ENCODE peak calls at places on chromosome 5, in ten cellular contexts. One of them, this sample, is unnamed. For H3K4me1, the result is how much of the 10 kb centered on the place peaks cover.

GRCh38 chr5:93579561-93580386 is 1.2 kb downstream of the NR2F1-AS1 start:
- DNase-seq in PC-9: peak
- DNase-seq in GM23338: peak
- DNase-seq in fibroblast of lung: peak
- DNase-seq in HAP-1: peak
- DNase-seq in mucosa of descending colon: peak
- DNase-seq in mammary epithelial cell: peak
- DNase-seq in BE2C: peak
- DNase-seq in A549: peak
- DNase-seq in iPS DF 6.9: no peak
- DNase-seq in this sample: peak

GRCh38 chr5:140402258-140403074 is 833 bp downstream of the ANKHD1 start:
- DNase-seq in BE2C: peak
- DNase-seq in A549: peak
- DNase-seq in mucosa of descending colon: peak
- DNase-seq in fibroblast of lung: peak
- DNase-seq in HAP-1: peak
- DNase-seq in GM23338: peak
- DNase-seq in iPS DF 6.9: no peak
- DNase-seq in mammary epithelial cell: peak
- DNase-seq in PC-9: peak
- DNase-seq in this sample: peak

GRCh38 chr5:96509313-96509712 is 76.3 kb upstream of the PCSK1 start:
- DNase-seq in A549: peak
- DNase-seq in BE2C: no peak
- DNase-seq in fibroblast of lung: peak
- DNase-seq in mucosa of descending colon: no peak
- DNase-seq in HAP-1: no peak
- DNase-seq in GM23338: no peak
- DNase-seq in mammary epithelial cell: peak
- DNase-seq in PC-9: no peak
- DNase-seq in iPS DF 6.9: no peak
- DNase-seq in this sample: no peak

GRCh38 chr5:171123417-171123816 is 185.6 kb upstream of the TLX3 start:
- DNase-seq in A549: no peak
- DNase-seq in iPS DF 6.9: no peak
- DNase-seq in fibroblast of lung: no peak
- DNase-seq in mucosa of descending colon: no peak
- DNase-seq in GM23338: no peak
- DNase-seq in BE2C: no peak
- DNase-seq in PC-9: no peak
- DNase-seq in mammary epithelial cell: no peak
- DNase-seq in HAP-1: no peak
- DNase-seq in this sample: no peak

GRCh38 chr5:143247134-143247815 is 156.2 kb downstream of the NR3C1 start:
- DNase-seq in fibroblast of lung: no peak
- DNase-seq in mammary epithelial cell: no peak
- DNase-seq in mucosa of descending colon: no peak
- DNase-seq in BE2C: no peak
- DNase-seq in iPS DF 6.9: no peak
- DNase-seq in GM23338: no peak
- DNase-seq in A549: no peak
- DNase-seq in PC-9: no peak
- DNase-seq in HAP-1: no peak
- DNase-seq in this sample: no peak

GRCh38 chr5:100273846-100274580 is 261.2 kb upstream of the FAM174A start:
- DNase-seq in A549: no peak
- DNase-seq in PC-9: no peak
- DNase-seq in mammary epithelial cell: no peak
- DNase-seq in HAP-1: no peak
- DNase-seq in mucosa of descending colon: no peak
- DNase-seq in iPS DF 6.9: no peak
- DNase-seq in BE2C: no peak
- DNase-seq in fibroblast of lung: peak
- DNase-seq in GM23338: no peak
- DNase-seq in this sample: no peak

GRCh38 chr5:40799248-40799647 is 1.1 kb upstream of the PRKAA1 start:
- DNase-seq in HAP-1: no peak
- DNase-seq in fibroblast of lung: no peak
- DNase-seq in iPS DF 6.9: no peak
- DNase-seq in BE2C: no peak
- DNase-seq in PC-9: no peak
- DNase-seq in mammary epithelial cell: no peak
- DNase-seq in A549: no peak
- DNase-seq in mucosa of descending colon: no peak
- DNase-seq in GM23338: no peak
- DNase-seq in this sample: no peak

GRCh38 chr5:1033178-1033577 is 24.6 kb downstream of the NKD2 start:
- DNase-seq in fibroblast of lung: no peak
- DNase-seq in iPS DF 6.9: no peak
- DNase-seq in mammary epithelial cell: no peak
- DNase-seq in HAP-1: no peak
- DNase-seq in mucosa of descending colon: no peak
- DNase-seq in A549: no peak
- DNase-seq in BE2C: peak
- DNase-seq in PC-9: no peak
- DNase-seq in GM23338: no peak
- DNase-seq in this sample: peak

DNA sequence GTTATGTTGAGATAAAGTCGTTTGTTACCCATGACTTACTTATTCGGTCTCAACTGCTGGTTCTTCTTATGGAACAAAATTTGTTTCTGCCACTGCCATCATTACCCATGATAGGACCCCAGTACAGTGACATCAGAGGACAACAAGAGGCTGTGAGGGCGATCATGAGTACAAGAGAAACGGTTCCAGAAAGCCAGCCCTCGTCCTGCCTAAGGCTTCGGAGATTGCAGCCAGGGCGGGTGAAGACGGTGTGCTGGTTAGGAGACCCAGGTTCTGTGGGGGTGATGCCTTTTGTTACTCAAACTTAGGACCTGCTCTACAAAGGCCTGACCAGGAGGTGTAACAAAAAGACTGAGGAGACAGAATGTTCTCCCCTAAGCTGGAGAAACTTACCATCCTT is 10.9 kb downstream of the FYB1 start:
- DNase-seq in BE2C: no peak
- DNase-seq in PC-9: no peak
- DNase-seq in mammary epithelial cell: no peak
- DNase-seq in mucosa of descending colon: no peak
- DNase-seq in HAP-1: no peak
- DNase-seq in GM23338: no peak
- DNase-seq in iPS DF 6.9: no peak
- DNase-seq in A549: no peak
- DNase-seq in fibroblast of lung: no peak
- DNase-seq in this sample: no peak
- H3K4me1 ChIP-seq in BE2C: under half
- H3K4me1 ChIP-seq in PC-9: under half
- H3K4me1 ChIP-seq in mammary epithelial cell: under half
- H3K4me1 ChIP-seq in mucosa of descending colon: under half
- H3K4me1 ChIP-seq in HAP-1: under half
- H3K4me1 ChIP-seq in GM23338: under half
- H3K4me1 ChIP-seq in iPS DF 6.9: under half
- H3K4me1 ChIP-seq in A549: under half
- H3K4me1 ChIP-seq in fibroblast of lung: under half
- H3K4me1 ChIP-seq in this sample: under half

GRCh38 chr5:78603636-78604175 is 44.9 kb downstream of the LHFPL2 start:
- DNase-seq in GM23338: no peak
- DNase-seq in A549: no peak
- DNase-seq in PC-9: no peak
- DNase-seq in mucosa of descending colon: no peak
- DNase-seq in HAP-1: no peak
- DNase-seq in BE2C: no peak
- DNase-seq in fibroblast of lung: no peak
- DNase-seq in mammary epithelial cell: no peak
- DNase-seq in iPS DF 6.9: no peak
- DNase-seq in this sample: no peak

GRCh38 chr5:78605611-78606010 is 43.0 kb downstream of the LHFPL2 start:
- DNase-seq in A549: no peak
- DNase-seq in HAP-1: no peak
- DNase-seq in mucosa of descending colon: no peak
- DNase-seq in mammary epithelial cell: peak
- DNase-seq in iPS DF 6.9: no peak
- DNase-seq in PC-9: no peak
- DNase-seq in BE2C: no peak
- DNase-seq in fibroblast of lung: peak
- DNase-seq in GM23338: no peak
- DNase-seq in this sample: no peak

GRCh38 chr5:78602400-78602799 is 46.2 kb downstream of the LHFPL2 start:
- DNase-seq in HAP-1: no peak
- DNase-seq in fibroblast of lung: peak
- DNase-seq in mammary epithelial cell: no peak
- DNase-seq in BE2C: no peak
- DNase-seq in mucosa of descending colon: no peak
- DNase-seq in iPS DF 6.9: no peak
- DNase-seq in A549: peak
- DNase-seq in PC-9: no peak
- DNase-seq in GM23338: no peak
- DNase-seq in this sample: no peak

GRCh38 chr5:78601622-78602314 is 46.8 kb downstream of the LHFPL2 start:
- DNase-seq in iPS DF 6.9: no peak
- DNase-seq in A549: peak
- DNase-seq in mammary epithelial cell: no peak
- DNase-seq in HAP-1: no peak
- DNase-seq in mucosa of descending colon: no peak
- DNase-seq in GM23338: no peak
- DNase-seq in BE2C: no peak
- DNase-seq in PC-9: no peak
- DNase-seq in fibroblast of lung: peak
- DNase-seq in this sample: no peak

GRCh38 chr5:78604693-78605092 is 43.9 kb downstream of the LHFPL2 start:
- DNase-seq in mammary epithelial cell: no peak
- DNase-seq in A549: no peak
- DNase-seq in mucosa of descending colon: no peak
- DNase-seq in fibroblast of lung: no peak
- DNase-seq in PC-9: no peak
- DNase-seq in iPS DF 6.9: no peak
- DNase-seq in BE2C: no peak
- DNase-seq in GM23338: no peak
- DNase-seq in HAP-1: peak
- DNase-seq in this sample: no peak
- H3K4me1 ChIP-seq in mammary epithelial cell: under half
- H3K4me1 ChIP-seq in A549: half or more
- H3K4me1 ChIP-seq in mucosa of descending colon: under half
- H3K4me1 ChIP-seq in fibroblast of lung: under half
- H3K4me1 ChIP-seq in PC-9: under half
- H3K4me1 ChIP-seq in iPS DF 6.9: under half
- H3K4me1 ChIP-seq in BE2C: under half
- H3K4me1 ChIP-seq in GM23338: under half
- H3K4me1 ChIP-seq in HAP-1: under half
- H3K4me1 ChIP-seq in this sample: under half

GRCh38 chr5:179613460-179614071 is 9.9 kb downstream of the HNRNPH1 start:
- DNase-seq in HAP-1: no peak
- DNase-seq in BE2C: no peak
- DNase-seq in fibroblast of lung: no peak
- DNase-seq in GM23338: no peak
- DNase-seq in A549: no peak
- DNase-seq in mammary epithelial cell: no peak
- DNase-seq in PC-9: no peak
- DNase-seq in iPS DF 6.9: no peak
- DNase-seq in mucosa of descending colon: no peak
- DNase-seq in this sample: no peak

GRCh38 chr5:179614745-179615144 is 8.7 kb downstream of the HNRNPH1 start:
- DNase-seq in A549: no peak
- DNase-seq in mucosa of descending colon: no peak
- DNase-seq in fibroblast of lung: no peak
- DNase-seq in iPS DF 6.9: no peak
- DNase-seq in GM23338: no peak
- DNase-seq in mammary epithelial cell: no peak
- DNase-seq in PC-9: no peak
- DNase-seq in HAP-1: no peak
- DNase-seq in BE2C: no peak
- DNase-seq in this sample: no peak

GRCh38 chr5:179617930-179618329 is 5.5 kb downstream of the HNRNPH1 start:
- DNase-seq in fibroblast of lung: no peak
- DNase-seq in mucosa of descending colon: no peak
- DNase-seq in PC-9: no peak
- DNase-seq in mammary epithelial cell: no peak
- DNase-seq in A549: no peak
- DNase-seq in GM23338: no peak
- DNase-seq in BE2C: no peak
- DNase-seq in iPS DF 6.9: no peak
- DNase-seq in HAP-1: no peak
- DNase-seq in this sample: no peak

GRCh38 chr5:179615203-179615602 is 8.3 kb downstream of the HNRNPH1 start:
- DNase-seq in mammary epithelial cell: no peak
- DNase-seq in GM23338: no peak
- DNase-seq in PC-9: no peak
- DNase-seq in fibroblast of lung: no peak
- DNase-seq in A549: no peak
- DNase-seq in iPS DF 6.9: no peak
- DNase-seq in mucosa of descending colon: no peak
- DNase-seq in BE2C: no peak
- DNase-seq in HAP-1: no peak
- DNase-seq in this sample: no peak

DNA sequence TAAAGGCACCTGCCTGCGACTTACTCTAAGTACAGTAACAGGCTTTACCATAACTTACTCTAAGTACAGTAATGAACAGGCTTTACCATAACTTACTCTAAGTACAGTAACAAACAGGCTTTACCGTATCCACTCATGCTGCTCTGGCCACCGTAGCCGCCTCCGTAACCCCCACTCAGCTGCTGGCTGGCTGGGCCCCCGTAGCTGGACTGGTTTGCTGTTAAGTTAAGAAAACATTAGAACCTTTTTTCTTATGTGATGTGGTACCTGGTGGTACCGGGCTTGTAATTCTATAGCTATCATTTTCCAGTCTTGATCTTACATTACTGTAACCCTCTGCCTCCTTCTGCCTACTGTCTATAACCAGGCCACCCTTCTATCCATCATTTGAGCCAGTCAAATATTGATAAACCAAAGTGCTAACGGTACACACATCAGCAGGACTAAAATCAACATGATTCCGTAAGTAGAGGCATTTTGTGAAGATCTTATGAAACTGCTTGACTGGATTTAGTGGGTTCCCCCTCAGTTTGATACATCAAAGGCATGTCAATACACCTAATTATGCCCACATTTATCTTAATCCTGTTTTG is 7.4 kb downstream of the HNRNPH1 start:
- DNase-seq in fibroblast of lung: no peak
- DNase-seq in A549: no peak
- DNase-seq in mammary epithelial cell: no peak
- DNase-seq in BE2C: no peak
- DNase-seq in PC-9: no peak
- DNase-seq in mucosa of descending colon: no peak
- DNase-seq in iPS DF 6.9: no peak
- DNase-seq in GM23338: no peak
- DNase-seq in HAP-1: no peak
- DNase-seq in this sample: no peak
- H3K4me1 ChIP-seq in fibroblast of lung: under half
- H3K4me1 ChIP-seq in A549: half or more
- H3K4me1 ChIP-seq in mammary epithelial cell: under half
- H3K4me1 ChIP-seq in BE2C: under half
- H3K4me1 ChIP-seq in PC-9: under half
- H3K4me1 ChIP-seq in mucosa of descending colon: under half
- H3K4me1 ChIP-seq in iPS DF 6.9: under half
- H3K4me1 ChIP-seq in GM23338: under half
- H3K4me1 ChIP-seq in HAP-1: under half
- H3K4me1 ChIP-seq in this sample: half or more

GRCh38 chr5:149411738-149412519 is 32.8 kb upstream of the IL17B start:
- DNase-seq in PC-9: no peak
- DNase-seq in mucosa of descending colon: no peak
- DNase-seq in HAP-1: no peak
- DNase-seq in GM23338: no peak
- DNase-seq in fibroblast of lung: no peak
- DNase-seq in iPS DF 6.9: no peak
- DNase-seq in BE2C: no peak
- DNase-seq in mammary epithelial cell: no peak
- DNase-seq in A549: no peak
- DNase-seq in this sample: no peak

GRCh38 chr5:149412783-149413476 is 33.8 kb upstream of the IL17B start:
- DNase-seq in PC-9: no peak
- DNase-seq in GM23338: no peak
- DNase-seq in iPS DF 6.9: no peak
- DNase-seq in mammary epithelial cell: no peak
- DNase-seq in HAP-1: no peak
- DNase-seq in A549: no peak
- DNase-seq in BE2C: no peak
- DNase-seq in mucosa of descending colon: no peak
- DNase-seq in fibroblast of lung: no peak
- DNase-seq in this sample: no peak

GRCh38 chr5:149414405-149415244 is 35.5 kb upstream of the IL17B start:
- DNase-seq in fibroblast of lung: peak
- DNase-seq in HAP-1: no peak
- DNase-seq in GM23338: no peak
- DNase-seq in mammary epithelial cell: no peak
- DNase-seq in iPS DF 6.9: no peak
- DNase-seq in BE2C: peak
- DNase-seq in PC-9: no peak
- DNase-seq in mucosa of descending colon: no peak
- DNase-seq in A549: no peak
- DNase-seq in this sample: no peak

GRCh38 chr5:149415245-149415967 is 36.3 kb upstream of the IL17B start:
- DNase-seq in HAP-1: no peak
- DNase-seq in mucosa of descending colon: no peak
- DNase-seq in PC-9: no peak
- DNase-seq in mammary epithelial cell: no peak
- DNase-seq in fibroblast of lung: peak
- DNase-seq in iPS DF 6.9: no peak
- DNase-seq in A549: no peak
- DNase-seq in GM23338: no peak
- DNase-seq in BE2C: no peak
- DNase-seq in this sample: peak

DNA sequence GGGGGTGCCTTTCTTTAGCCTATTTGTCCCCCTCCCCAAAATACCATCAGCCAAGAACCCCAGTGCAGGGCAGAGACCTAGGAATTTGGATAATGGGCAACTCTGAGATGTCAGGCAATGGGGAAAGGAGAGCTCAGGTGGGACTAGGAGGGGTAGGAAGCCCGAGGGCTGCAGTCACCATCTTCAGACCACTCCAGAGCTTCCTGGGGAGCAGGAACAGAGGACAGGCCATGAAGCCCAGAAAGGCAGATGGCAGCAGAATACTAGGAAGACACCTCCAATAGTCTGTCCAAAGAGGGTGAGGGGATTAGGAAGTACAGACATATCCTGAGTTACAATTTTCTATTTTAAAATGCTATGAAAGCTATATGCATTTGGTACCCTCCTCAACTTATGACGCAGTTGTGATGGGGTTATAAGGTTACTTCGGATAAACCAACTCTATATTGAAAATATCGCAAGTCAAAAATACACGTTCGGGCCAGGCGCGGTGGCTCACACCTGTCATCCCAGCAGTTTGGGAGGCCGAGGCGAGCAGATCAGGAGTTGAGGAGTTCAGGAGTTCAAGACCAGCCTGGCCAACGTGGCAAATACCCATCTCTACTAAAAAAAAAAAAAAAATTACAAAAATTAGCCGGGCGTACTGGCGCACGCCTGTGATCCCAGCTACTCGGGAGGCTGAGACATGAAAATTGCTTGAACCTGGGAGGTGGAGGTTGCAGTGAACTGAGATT is 34.6 kb upstream of the IL17B start:
- DNase-seq in GM23338: no peak
- DNase-seq in mucosa of descending colon: no peak
- DNase-seq in fibroblast of lung: no peak
- DNase-seq in BE2C: no peak
- DNase-seq in PC-9: no peak
- DNase-seq in iPS DF 6.9: no peak
- DNase-seq in mammary epithelial cell: no peak
- DNase-seq in HAP-1: no peak
- DNase-seq in A549: no peak
- DNase-seq in this sample: no peak
- H3K4me1 ChIP-seq in GM23338: under half
- H3K4me1 ChIP-seq in mucosa of descending colon: under half
- H3K4me1 ChIP-seq in fibroblast of lung: half or more
- H3K4me1 ChIP-seq in BE2C: under half
- H3K4me1 ChIP-seq in PC-9: under half
- H3K4me1 ChIP-seq in iPS DF 6.9: under half
- H3K4me1 ChIP-seq in mammary epithelial cell: under half
- H3K4me1 ChIP-seq in HAP-1: under half
- H3K4me1 ChIP-seq in A549: under half
- H3K4me1 ChIP-seq in this sample: under half